ENCODE peak calls at places on chromosome 19, in eight cellular contexts. One of them, this sample, is unnamed.

GRCh38 chr19:4064551-4065260 is 2.0 kb downstream of the ZBTB7A start:
- DNase-seq in GM20000: peak; percentile 69
- DNase-seq in thoracic aorta: no peak
- DNase-seq in neuronal stem cell: no peak
- DNase-seq in foreskin fibroblast: no peak
- DNase-seq in EH: peak; percentile 32
- DNase-seq in fibroblast of gingiva: peak; percentile 30
- DNase-seq in activated CD4-positive, alpha-beta T cell treated with anti-CD3 and anti-CD28 coated beads for 36 hours: peak; percentile 60
- DNase-seq in this sample: no peak

GRCh38 chr19:44212865-44213346 is 574 bp downstream of the ZNF227 start:
- DNase-seq in EH: peak; percentile 49
- DNase-seq in activated CD4-positive, alpha-beta T cell treated with anti-CD3 and anti-CD28 coated beads for 36 hours: peak; percentile 12
- DNase-seq in thoracic aorta: no peak
- DNase-seq in foreskin fibroblast: peak; percentile 36
- DNase-seq in fibroblast of gingiva: no peak
- DNase-seq in GM20000: no peak
- DNase-seq in neuronal stem cell: no peak
- DNase-seq in this sample: no peak

GRCh38 chr19:54551293-54551692 is 22.3 kb upstream of the LILRA2 start:
- DNase-seq in EH: no peak
- DNase-seq in fibroblast of gingiva: no peak
- DNase-seq in neuronal stem cell: no peak
- DNase-seq in foreskin fibroblast: no peak
- DNase-seq in thoracic aorta: no peak
- DNase-seq in GM20000: peak; percentile 32
- DNase-seq in activated CD4-positive, alpha-beta T cell treated with anti-CD3 and anti-CD28 coated beads for 36 hours: no peak
- DNase-seq in this sample: no peak

GRCh38 chr19:47613165-47614146 is 4.5 kb downstream of the BICRA start:
- DNase-seq in EH: peak; percentile 90
- DNase-seq in activated CD4-positive, alpha-beta T cell treated with anti-CD3 and anti-CD28 coated beads for 36 hours: no peak
- DNase-seq in neuronal stem cell: peak; percentile 51
- DNase-seq in foreskin fibroblast: peak; percentile 64
- DNase-seq in thoracic aorta: no peak
- DNase-seq in fibroblast of gingiva: peak; percentile 82
- DNase-seq in GM20000: no peak
- DNase-seq in this sample: no peak

GRCh38 chr19:538641-539428 is 5.0 kb upstream of the GZMM start:
- DNase-seq in EH: no peak
- DNase-seq in foreskin fibroblast: no peak
- DNase-seq in thoracic aorta: no peak
- DNase-seq in GM20000: no peak
- DNase-seq in neuronal stem cell: no peak
- DNase-seq in fibroblast of gingiva: no peak
- DNase-seq in activated CD4-positive, alpha-beta T cell treated with anti-CD3 and anti-CD28 coated beads for 36 hours: no peak
- DNase-seq in this sample: no peak

GRCh38 chr19:29098863-29099481 is 114.0 kb downstream of the UQCRFS1 start:
- DNase-seq in EH: peak; percentile 90
- DNase-seq in fibroblast of gingiva: peak; percentile 78
- DNase-seq in thoracic aorta: peak; percentile 11
- DNase-seq in neuronal stem cell: no peak
- DNase-seq in GM20000: no peak
- DNase-seq in foreskin fibroblast: peak; percentile 50
- DNase-seq in activated CD4-positive, alpha-beta T cell treated with anti-CD3 and anti-CD28 coated beads for 36 hours: no peak
- DNase-seq in this sample: no peak

GRCh38 chr19:30679789-30680188 is 307.6 kb downstream of the ZNF536 start:
- DNase-seq in thoracic aorta: no peak
- DNase-seq in GM20000: no peak
- DNase-seq in foreskin fibroblast: no peak
- DNase-seq in fibroblast of gingiva: no peak
- DNase-seq in neuronal stem cell: no peak
- DNase-seq in EH: no peak
- DNase-seq in activated CD4-positive, alpha-beta T cell treated with anti-CD3 and anti-CD28 coated beads for 36 hours: no peak
- DNase-seq in this sample: no peak

GRCh38 chr19:30073152-30074000 is 131.3 kb downstream of the URI1 start:
- DNase-seq in neuronal stem cell: no peak
- DNase-seq in EH: no peak
- DNase-seq in thoracic aorta: no peak
- DNase-seq in fibroblast of gingiva: no peak
- DNase-seq in GM20000: no peak
- DNase-seq in activated CD4-positive, alpha-beta T cell treated with anti-CD3 and anti-CD28 coated beads for 36 hours: no peak
- DNase-seq in foreskin fibroblast: no peak
- DNase-seq in this sample: no peak

GRCh38 chr19:46256855-46257254 is 27.3 kb downstream of the IGFL1 start:
- DNase-seq in neuronal stem cell: no peak
- DNase-seq in fibroblast of gingiva: no peak
- DNase-seq in GM20000: no peak
- DNase-seq in activated CD4-positive, alpha-beta T cell treated with anti-CD3 and anti-CD28 coated beads for 36 hours: no peak
- DNase-seq in EH: peak; percentile 9
- DNase-seq in thoracic aorta: no peak
- DNase-seq in foreskin fibroblast: peak; percentile 5
- DNase-seq in this sample: no peak

GRCh38 chr19:45774765-45775164 is 5.7 kb upstream of the SIX5 start:
- DNase-seq in foreskin fibroblast: no peak
- DNase-seq in GM20000: no peak
- DNase-seq in EH: no peak
- DNase-seq in fibroblast of gingiva: no peak
- DNase-seq in neuronal stem cell: no peak
- DNase-seq in thoracic aorta: no peak
- DNase-seq in activated CD4-positive, alpha-beta T cell treated with anti-CD3 and anti-CD28 coated beads for 36 hours: no peak
- DNase-seq in this sample: no peak